ENCODE peak calls at places on chromosomes 11 and 22, in four cellular contexts. One of them, this sample, is unnamed.

GRCh38 chr11:117145393-117145761 is 1.3 kb downstream of the PAFAH1B2 start:
- DNase-seq in fibroblast of pulmonary artery: peak
- DNase-seq in MCF 10A: peak
- DNase-seq in HFF-Myc: no peak
- DNase-seq in this sample: peak

GRCh38 chr11:15136166-15136565 is 21.4 kb downstream of the INSC start:
- DNase-seq in fibroblast of pulmonary artery: no peak
- DNase-seq in MCF 10A: no peak
- DNase-seq in HFF-Myc: no peak
- DNase-seq in this sample: no peak

GRCh38 chr11:127470485-127470884 is 469.9 kb upstream of the KIRREL3 start:
- DNase-seq in fibroblast of pulmonary artery: no peak
- DNase-seq in MCF 10A: peak
- DNase-seq in HFF-Myc: no peak
- DNase-seq in this sample: peak

GRCh38 chr11:4886186-4886585 is 4.5 kb downstream of the OR51T1 start:
- DNase-seq in fibroblast of pulmonary artery: no peak
- DNase-seq in MCF 10A: no peak
- DNase-seq in HFF-Myc: no peak
- DNase-seq in this sample: no peak

GRCh38 chr11:6505577-6506240 is 8.6 kb downstream of the DNHD1 start:
- DNase-seq in fibroblast of pulmonary artery: peak
- DNase-seq in MCF 10A: peak
- DNase-seq in HFF-Myc: peak
- DNase-seq in this sample: peak

GRCh38 chr11:32847511-32847910 is 17.8 kb downstream of the PRRG4 start:
- DNase-seq in fibroblast of pulmonary artery: no peak
- DNase-seq in MCF 10A: no peak
- DNase-seq in HFF-Myc: no peak
- DNase-seq in this sample: no peak

GRCh38 chr11:57248780-57249383 is 11.8 kb upstream of the APLNR start:
- DNase-seq in fibroblast of pulmonary artery: peak
- DNase-seq in MCF 10A: peak
- DNase-seq in HFF-Myc: peak
- DNase-seq in this sample: peak

GRCh38 chr22:30279389-30279788 is 9.9 kb downstream of the CASTOR1 start:
- DNase-seq in fibroblast of pulmonary artery: no peak
- DNase-seq in MCF 10A: peak
- DNase-seq in HFF-Myc: no peak
- DNase-seq in this sample: no peak

GRCh38 chr11:85902353-85902752 is 47.2 kb downstream of the CCDC83 start:
- DNase-seq in fibroblast of pulmonary artery: no peak
- DNase-seq in MCF 10A: no peak
- DNase-seq in HFF-Myc: no peak
- DNase-seq in this sample: no peak

GRCh38 chr22:39511226-39511625 is 9.1 kb upstream of the ATF4 start:
- DNase-seq in fibroblast of pulmonary artery: no peak
- DNase-seq in MCF 10A: no peak
- DNase-seq in HFF-Myc: no peak
- DNase-seq in this sample: no peak

GRCh38 chr11:19419813-19420212 is 179.1 kb upstream of the E2F8 start:
- DNase-seq in fibroblast of pulmonary artery: peak
- DNase-seq in MCF 10A: peak
- DNase-seq in HFF-Myc: no peak
- DNase-seq in this sample: no peak

GRCh38 chr11:103257360-103257759 is 148.1 kb downstream of the DYNC2H1 start:
- DNase-seq in fibroblast of pulmonary artery: peak
- DNase-seq in MCF 10A: peak
- DNase-seq in HFF-Myc: no peak
- DNase-seq in this sample: peak

GRCh38 chr11:110711776-110712642 is at the start of gene ARHGAP20:
- DNase-seq in fibroblast of pulmonary artery: peak
- DNase-seq in MCF 10A: no peak
- DNase-seq in HFF-Myc: no peak
- DNase-seq in this sample: peak

GRCh38 chr11:112962854-112963367 is 1.7 kb downstream of the NCAM1 start:
- DNase-seq in fibroblast of pulmonary artery: no peak
- DNase-seq in MCF 10A: no peak
- DNase-seq in HFF-Myc: no peak
- DNase-seq in this sample: peak

GRCh38 chr22:43060213-43060612 is 29.0 kb downstream of the TTLL1 start:
- DNase-seq in fibroblast of pulmonary artery: peak
- DNase-seq in MCF 10A: peak
- DNase-seq in HFF-Myc: no peak
- DNase-seq in this sample: no peak

GRCh38 chr11:1222491-1223345 is at the start of gene MUC5B:
- DNase-seq in fibroblast of pulmonary artery: no peak
- DNase-seq in MCF 10A: no peak
- DNase-seq in HFF-Myc: no peak
- DNase-seq in this sample: no peak

GRCh38 chr11:88301478-88302140 is 35.9 kb downstream of the CTSC start:
- DNase-seq in fibroblast of pulmonary artery: no peak
- DNase-seq in MCF 10A: no peak
- DNase-seq in HFF-Myc: no peak
- DNase-seq in this sample: peak

GRCh38 chr11:75342966-75343870 is 8.2 kb downstream of the ARRB1 start:
- DNase-seq in fibroblast of pulmonary artery: peak
- DNase-seq in MCF 10A: no peak
- DNase-seq in HFF-Myc: no peak
- DNase-seq in this sample: no peak

GRCh38 chr11:130827697-130828377 is 88.4 kb downstream of the SNX19 start:
- DNase-seq in fibroblast of pulmonary artery: peak
- DNase-seq in MCF 10A: peak
- DNase-seq in HFF-Myc: peak
- DNase-seq in this sample: peak

GRCh38 chr11:36420025-36420424 is 90.0 kb downstream of the TRAF6 start:
- DNase-seq in fibroblast of pulmonary artery: no peak
- DNase-seq in MCF 10A: no peak
- DNase-seq in HFF-Myc: no peak
- DNase-seq in this sample: no peak

GRCh38 chr11:65132238-65132987 is 1.9 kb downstream of the SYVN1 start:
- DNase-seq in fibroblast of pulmonary artery: no peak
- DNase-seq in MCF 10A: no peak
- DNase-seq in HFF-Myc: no peak
- DNase-seq in this sample: no peak

GRCh38 chr22:39965749-39966148 is 5.6 kb downstream of the TMA7B start:
- DNase-seq in fibroblast of pulmonary artery: no peak
- DNase-seq in MCF 10A: no peak
- DNase-seq in HFF-Myc: no peak
- DNase-seq in this sample: no peak

GRCh38 chr11:67374571-67375276 is 1.3 kb upstream of the CLCF1 start:
- DNase-seq in fibroblast of pulmonary artery: no peak
- DNase-seq in MCF 10A: peak
- DNase-seq in HFF-Myc: no peak
- DNase-seq in this sample: no peak

GRCh38 chr11:45922425-45923082 is at the start of gene LARGE2:
- DNase-seq in fibroblast of pulmonary artery: no peak
- DNase-seq in MCF 10A: peak
- DNase-seq in HFF-Myc: no peak
- DNase-seq in this sample: no peak

GRCh38 chr11:36305047-36305446 is 9.0 kb downstream of the PRR5L start:
- DNase-seq in fibroblast of pulmonary artery: no peak
- DNase-seq in MCF 10A: no peak
- DNase-seq in HFF-Myc: no peak
- DNase-seq in this sample: no peak

GRCh38 chr11:57699813-57700212 is 12.2 kb downstream of the MED19 start:
- DNase-seq in fibroblast of pulmonary artery: no peak
- DNase-seq in MCF 10A: no peak
- DNase-seq in HFF-Myc: no peak
- DNase-seq in this sample: no peak

GRCh38 chr22:32335471-32335870 is 22.2 kb upstream of the RFPL3 start:
- DNase-seq in fibroblast of pulmonary artery: no peak
- DNase-seq in MCF 10A: no peak
- DNase-seq in HFF-Myc: no peak
- DNase-seq in this sample: no peak

GRCh38 chr22:19086944-19087343 is 35.3 kb downstream of the DGCR2 start:
- DNase-seq in fibroblast of pulmonary artery: peak
- DNase-seq in MCF 10A: no peak
- DNase-seq in HFF-Myc: no peak
- DNase-seq in this sample: peak

GRCh38 chr22:46052801-46053562 is 76.0 kb upstream of the WNT7B start:
- DNase-seq in fibroblast of pulmonary artery: peak
- DNase-seq in MCF 10A: peak
- DNase-seq in HFF-Myc: no peak
- DNase-seq in this sample: peak

GRCh38 chr11:37076866-37077265 is 478.8 kb upstream of the RAG2 start:
- DNase-seq in fibroblast of pulmonary artery: peak
- DNase-seq in MCF 10A: peak
- DNase-seq in HFF-Myc: no peak
- DNase-seq in this sample: no peak

GRCh38 chr11:17405232-17406005 is 17.0 kb upstream of the KCNJ11 start:
- DNase-seq in fibroblast of pulmonary artery: peak
- DNase-seq in MCF 10A: peak
- DNase-seq in HFF-Myc: peak
- DNase-seq in this sample: peak
- TF ChIP-seq CTCF in fibroblast of pulmonary artery: peak
- TF ChIP-seq CTCF in MCF 10A: no peak
- TF ChIP-seq CTCF in HFF-Myc: no peak
- TF ChIP-seq CTCF in this sample: no peak

DNA sequence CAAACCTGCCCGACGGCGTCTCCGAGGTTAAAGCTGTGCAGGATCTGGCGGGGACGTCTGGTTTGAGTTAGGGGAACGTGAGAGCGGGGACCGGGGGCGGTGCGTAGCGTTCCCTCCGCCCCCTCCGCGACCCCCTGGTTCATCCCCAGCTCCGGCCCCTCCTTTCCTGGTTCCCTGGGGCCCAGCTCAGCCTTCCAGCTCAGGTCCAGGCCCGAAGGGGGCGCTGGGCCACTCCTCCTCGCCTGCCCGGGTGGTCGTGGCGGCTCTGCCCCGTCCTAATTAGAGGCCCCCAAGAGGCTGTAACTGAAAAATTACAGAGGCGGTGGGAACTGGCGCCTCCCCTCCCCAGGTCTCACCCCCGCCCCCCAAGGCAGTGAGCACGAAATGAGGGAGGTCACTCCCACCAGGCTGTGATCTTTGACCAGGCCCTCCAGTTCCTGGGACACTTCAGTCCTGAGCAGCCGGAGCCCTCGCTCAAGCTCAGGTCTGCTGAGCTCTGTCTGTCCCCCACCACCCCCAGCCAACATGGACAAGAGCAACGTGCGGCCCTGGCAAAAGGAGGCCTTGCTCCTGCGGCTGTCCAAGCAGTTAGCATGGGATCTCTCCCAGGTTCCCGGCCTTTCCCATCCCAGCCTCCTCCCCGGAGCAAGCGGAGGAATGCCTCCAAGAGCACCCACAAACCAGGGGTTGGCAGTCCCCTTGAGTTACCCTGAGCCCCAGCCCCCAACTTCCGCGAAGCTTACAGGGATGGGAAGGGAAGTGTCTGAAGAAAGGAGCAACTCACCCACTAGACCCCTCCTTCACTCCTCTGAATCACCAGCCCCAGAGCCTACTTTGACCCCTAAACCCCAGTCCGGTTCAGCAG is 3.3 kb downstream of the CD248 start:
- DNase-seq in fibroblast of pulmonary artery: peak
- DNase-seq in MCF 10A: no peak
- DNase-seq in HFF-Myc: no peak
- DNase-seq in this sample: no peak
- TF ChIP-seq CTCF in fibroblast of pulmonary artery: no peak
- TF ChIP-seq CTCF in MCF 10A: no peak
- TF ChIP-seq CTCF in HFF-Myc: peak
- TF ChIP-seq CTCF in this sample: peak

GRCh38 chr22:34975721-34976120 is 90.2 kb upstream of the ISX start:
- DNase-seq in fibroblast of pulmonary artery: no peak
- DNase-seq in MCF 10A: no peak
- DNase-seq in HFF-Myc: no peak
- DNase-seq in this sample: no peak
- TF ChIP-seq CTCF in fibroblast of pulmonary artery: no peak
- TF ChIP-seq CTCF in MCF 10A: no peak
- TF ChIP-seq CTCF in HFF-Myc: no peak
- TF ChIP-seq CTCF in this sample: no peak

GRCh38 chr11:61125310-61125684 is 23.0 kb downstream of the CD5 start:
- DNase-seq in fibroblast of pulmonary artery: no peak
- DNase-seq in MCF 10A: no peak
- DNase-seq in HFF-Myc: no peak
- DNase-seq in this sample: no peak

GRCh38 chr11:61124574-61125309 is 22.5 kb downstream of the CD5 start:
- DNase-seq in fibroblast of pulmonary artery: no peak
- DNase-seq in MCF 10A: no peak
- DNase-seq in HFF-Myc: no peak
- DNase-seq in this sample: no peak

GRCh38 chr11:61127991-61128390 is 25.7 kb downstream of the CD5 start:
- DNase-seq in fibroblast of pulmonary artery: no peak
- DNase-seq in MCF 10A: no peak
- DNase-seq in HFF-Myc: no peak
- DNase-seq in this sample: no peak

GRCh38 chr11:61123775-61124571 is 21.7 kb downstream of the CD5 start:
- DNase-seq in fibroblast of pulmonary artery: no peak
- DNase-seq in MCF 10A: no peak
- DNase-seq in HFF-Myc: no peak
- DNase-seq in this sample: no peak

GRCh38 chr11:61126266-61126665 is 24.0 kb downstream of the CD5 start:
- DNase-seq in fibroblast of pulmonary artery: peak
- DNase-seq in MCF 10A: no peak
- DNase-seq in HFF-Myc: no peak
- DNase-seq in this sample: no peak
- TF ChIP-seq CTCF in fibroblast of pulmonary artery: peak
- TF ChIP-seq CTCF in MCF 10A: no peak
- TF ChIP-seq CTCF in HFF-Myc: no peak
- TF ChIP-seq CTCF in this sample: peak

GRCh38 chr11:16385099-16385498 is 28.8 kb upstream of the SOX6 start:
- DNase-seq in fibroblast of pulmonary artery: no peak
- DNase-seq in MCF 10A: no peak
- DNase-seq in HFF-Myc: no peak
- DNase-seq in this sample: no peak
- TF ChIP-seq CTCF in fibroblast of pulmonary artery: no peak
- TF ChIP-seq CTCF in MCF 10A: no peak
- TF ChIP-seq CTCF in HFF-Myc: no peak
- TF ChIP-seq CTCF in this sample: no peak

This sample was measured in astrocyte of the spinal cord.